ENCODE peak calls at places on chromosomes 16 and 17, in four cellular contexts. L is tibial artery, E is pancreas, I is cardiac muscle cell. U is an unnamed sample. For H3K36me3, the result is how much of the 10 kb centered on the place peaks cover.

GRCh38 chr17:56639517-56639916 is 46.0 kb downstream of the NOG start:
- DNase-seq in I (no peak), L (no peak), E (no peak), U (no peak)

GRCh38 chr17:78125138-78125913 is 3.2 kb downstream of the TMC6 start:
- DNase-seq in I (no peak), L (no peak), E (no peak), U (no peak)

GRCh38 chr17:39209317-39210092 is 9.4 kb downstream of the RPL19 start:
- DNase-seq in I (peak), E (no peak), L (peak), U (peak)

GRCh38 chr17:17702370-17702769 is 21.1 kb downstream of the RAI1 start:
- DNase-seq in I (no peak), L (no peak), E (no peak), U (no peak)

GRCh38 chr16:75392911-75393310 is 40.4 kb downstream of the CFDP1 start:
- DNase-seq in I (no peak), L (no peak), E (no peak), U (no peak)

GRCh38 chr16:73179671-73180370 is 131.9 kb upstream of the ZFHX3 start:
- DNase-seq in E (no peak), L (peak), I (no peak), U (no peak)

GRCh38 chr16:24013733-24014645 is 178.2 kb downstream of the PRKCB start:
- DNase-seq in L (no peak), E (no peak), I (no peak), U (no peak)

GRCh38 chr16:58336332-58337089 is 41.7 kb upstream of the PRSS54 start:
- DNase-seq in L (peak), I (peak), E (peak), U (peak)

GRCh38 chr16:1731073-1731472 is 25.1 kb downstream of the MAPK8IP3 start:
- DNase-seq in L (no peak), I (no peak), E (no peak), U (no peak)

GRCh38 chr17:17044846-17045561 is 2.7 kb downstream of the MPRIP start:
- DNase-seq in E (no peak), I (peak), L (no peak), U (no peak)

GRCh38 chr17:71455219-71455618 is 665.6 kb upstream of the SOX9 start:
- DNase-seq in L (no peak), E (no peak), I (no peak), U (no peak)

GRCh38 chr17:44345497-44346026 is 460 bp downstream of the GRN start:
- DNase-seq in L (no peak), E (peak), I (peak), U (peak)

GRCh38 chr17:28344011-28344410 is 8.4 kb downstream of the TNFAIP1 start:
- DNase-seq in E (no peak), L (no peak), I (no peak), U (no peak)

GRCh38 chr16:1012722-1013592 is 31.4 kb downstream of the SOX8 start:
- DNase-seq in E (no peak), I (no peak), L (no peak), U (no peak)

GRCh38 chr16:22353933-22354541 is 20.4 kb downstream of the CDR2 start:
- DNase-seq in I (no peak), L (no peak), E (no peak), U (no peak)

GRCh38 chr17:35774499-35774898 is 13.8 kb downstream of the C17orf50 start:
- DNase-seq in L (peak), I (peak), E (no peak), U (no peak)

GRCh38 chr17:4230142-4230541 is 33.6 kb downstream of the ANKFY1 start:
- DNase-seq in I (peak), E (peak), L (peak), U (peak)

GRCh38 chr16:17346774-17347569 is 123.8 kb downstream of the XYLT1 start:
- DNase-seq in E (no peak), L (no peak), I (no peak), U (no peak)

GRCh38 chr17:79826210-79826680 is 13.0 kb downstream of the CBX4 start:
- DNase-seq in I (peak), E (no peak), L (peak), U (no peak)

GRCh38 chr16:80527297-80527696 is 13.5 kb upstream of the DYNLRB2 start:
- DNase-seq in I (peak), E (no peak), L (no peak), U (no peak)

GRCh38 chr17:79923974-79924638 is 84.9 kb upstream of the CBX4 start:
- DNase-seq in E (peak), L (no peak), I (peak), U (no peak)

GRCh38 chr17:82345151-82345976 is 11.8 kb upstream of the SECTM1 start:
- DNase-seq in E (no peak), L (no peak), I (no peak), U (no peak)

GRCh38 chr17:62705116-62705515 is 77.6 kb downstream of the MRC2 start:
- DNase-seq in E (no peak), I (peak), L (no peak), U (no peak)

GRCh38 chr17:17888821-17889220 is 52.0 kb upstream of the SREBF1 start:
- DNase-seq in E (no peak), I (no peak), L (no peak), U (no peak)

GRCh38 chr17:28549274-28550132 is 2.9 kb downstream of the UNC119 start:
- DNase-seq in L (no peak), E (no peak), I (no peak), U (no peak)

GRCh38 chr17:67582632-67583230 is 135.0 kb upstream of the NOL11 start:
- DNase-seq in I (no peak), E (peak), L (no peak), U (no peak)

GRCh38 chr17:17153709-17154108 is 52.4 kb downstream of the PLD6 start:
- DNase-seq in I (no peak), E (no peak), L (no peak), U (no peak)

GRCh38 chr16:89191901-89192184 is 8.5 kb downstream of the SLC22A31 start:
- DNase-seq in E (no peak), I (no peak), L (no peak), U (no peak)
- H3K4me3 ChIP-seq in E (peak), I (peak), L (peak), U (peak)

DNA sequence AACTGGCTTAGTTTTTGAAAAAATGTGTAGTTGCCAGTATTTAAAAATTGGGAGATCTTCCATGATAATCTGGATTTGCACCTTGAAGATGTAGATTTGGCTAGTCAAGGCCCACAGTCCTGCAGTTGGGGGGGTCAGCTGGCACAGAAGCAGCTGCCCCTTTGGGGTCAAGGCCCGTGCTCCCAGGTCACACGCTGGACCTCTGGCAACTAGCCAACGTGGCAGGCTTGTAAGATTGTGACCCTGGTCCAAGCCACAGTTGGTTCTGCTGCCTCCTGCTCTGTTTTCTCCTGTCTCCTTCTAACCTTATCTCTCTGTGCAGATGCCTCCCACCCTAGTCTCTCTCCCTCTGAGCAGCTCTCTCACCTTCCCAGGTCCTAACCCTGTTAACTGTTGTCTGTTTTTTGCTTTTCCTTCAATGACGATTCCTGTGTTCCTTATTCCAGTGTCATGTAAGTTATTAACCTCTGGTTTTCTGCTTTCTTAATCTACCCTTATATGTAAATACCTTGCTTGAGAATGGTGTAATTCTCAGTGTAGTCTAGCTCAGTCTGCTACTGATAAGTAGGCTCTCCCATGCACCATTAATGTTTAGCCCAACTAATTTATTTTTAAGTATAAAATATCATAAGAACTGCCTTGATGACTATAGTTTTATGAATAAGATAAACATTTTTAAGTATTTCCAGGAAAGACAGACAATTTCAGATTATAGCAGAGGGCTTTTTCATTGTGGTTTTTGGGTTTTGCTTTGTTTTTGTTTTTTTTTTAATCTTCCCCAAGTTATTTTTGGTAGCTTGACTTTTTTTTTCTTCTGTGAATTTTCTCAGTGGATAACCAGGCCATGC is 28.0 kb downstream of the CLEC16A start:
- DNase-seq in L (no peak), I (no peak), E (no peak), U (no peak)
- H3K36me3 ChIP-seq in L (under half), I (under half), E (under half), U (under half)

GRCh38 chr16:67841816-67842508 is at the start of gene THAP11:
- DNase-seq in I (peak), E (peak), L (peak), U (peak)

GRCh38 chr16:67841198-67841815 is 813 bp upstream of the THAP11 start:
- DNase-seq in L (no peak), E (no peak), I (no peak), U (no peak)

GRCh38 chr16:67843343-67843765 is 1.2 kb downstream of the THAP11 start:
- DNase-seq in I (no peak), L (no peak), E (no peak), U (no peak)

GRCh38 chr16:67844441-67844840 is 2.3 kb upstream of the NUTF2 start:
- DNase-seq in I (no peak), E (no peak), L (no peak), U (no peak)

GRCh38 chr16:67842509-67843342 is 606 bp downstream of the THAP11 start:
- DNase-seq in E (peak), I (peak), L (peak), U (no peak)
- TF ChIP-seq CTCF in E (no peak), I (peak), L (no peak), U (peak)

DNA sequence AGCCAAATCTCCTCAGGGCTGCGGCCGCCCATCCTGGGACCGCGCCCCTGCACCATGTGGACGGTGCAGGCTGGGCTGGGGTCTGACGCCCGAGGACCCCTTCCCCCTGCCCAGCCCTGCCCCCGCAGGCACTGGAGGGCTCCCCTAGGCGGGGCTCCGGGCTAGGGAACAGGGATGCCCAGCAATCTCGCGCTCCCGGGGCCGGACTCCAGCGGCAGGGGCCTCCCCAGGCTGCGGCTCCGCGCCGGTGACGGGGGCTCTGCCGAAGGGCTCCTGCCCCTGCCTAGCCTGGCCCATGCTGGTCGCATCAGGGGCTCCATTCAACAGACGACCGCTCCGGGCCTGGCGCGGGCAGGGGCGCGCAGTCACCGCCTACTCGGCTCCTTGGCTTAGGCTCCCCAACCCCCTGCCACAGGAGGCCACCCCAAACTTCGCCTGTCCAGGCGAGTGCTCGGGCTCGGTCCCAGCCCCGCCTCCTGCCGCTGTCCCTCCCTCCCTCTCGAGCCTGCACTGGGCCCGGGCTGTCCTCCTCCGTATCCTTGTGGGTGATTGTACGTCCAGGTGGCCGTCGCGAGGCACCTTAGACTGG is 27.4 kb upstream of the ADORA2B start:
- DNase-seq in E (no peak), L (no peak), I (peak), U (no peak)
- H3K4me3 ChIP-seq in E (no peak), L (peak), I (no peak), U (no peak)

GRCh38 chr16:68345351-68345810 is 34.6 kb downstream of the PRMT7 start:
- DNase-seq in E (no peak), L (no peak), I (no peak), U (no peak)

GRCh38 chr16:68343137-68343536 is 32.3 kb downstream of the PRMT7 start:
- DNase-seq in I (no peak), E (no peak), L (no peak), U (no peak)

GRCh38 chr16:68342620-68343019 is 31.8 kb downstream of the PRMT7 start:
- DNase-seq in I (no peak), E (no peak), L (no peak), U (no peak)

GRCh38 chr16:68345958-68346635 is 35.3 kb downstream of the PRMT7 start:
- DNase-seq in E (no peak), L (no peak), I (no peak), U (no peak)

GRCh38 chr16:68344252-68344651 is 33.4 kb downstream of the PRMT7 start:
- DNase-seq in I (no peak), E (no peak), L (no peak), U (no peak)
- H3K36me3 ChIP-seq in I (under half), E (under half), L (half or more), U (half or more)